ENCODE peak calls at places on chromosomes 1 and 21, in five cellular contexts. Y is HFF-Myc; T is upper lobe of right lung; K is CD8-positive, alpha-beta T cell; Z is A549. V is an unnamed sample.

GRCh38 chr1:57279909-57280666 is 143.8 kb downstream of the DAB1 start:
- DNase-seq in Y (no peak), T (no peak), K (no peak), Z (no peak), V (no peak)

GRCh38 chr1:24903955-24904730 is 25.9 kb downstream of the RUNX3 start:
- DNase-seq in Y (no peak), T (peak), K (peak), Z (no peak), V (no peak)

GRCh38 chr1:1629430-1630190 is 2.4 kb upstream of the MMP23B start:
- DNase-seq in Y (no peak), T (peak), K (peak), Z (no peak), V (no peak)

GRCh38 chr1:51249445-51249844 is 13.4 kb downstream of the RNF11 start:
- DNase-seq in Y (no peak), T (no peak), K (no peak), Z (no peak), V (no peak)

GRCh38 chr1:3460653-3461237 is 6.3 kb downstream of the ARHGEF16 start:
- DNase-seq in Y (no peak), T (no peak), K (no peak), Z (no peak), V (peak)

GRCh38 chr1:47215713-47216112 is 16.3 kb downstream of the TAL1 start:
- DNase-seq in Y (no peak), T (no peak), K (no peak), Z (no peak), V (no peak)

GRCh38 chr1:245822997-245823396 is 668.2 kb downstream of the KIF26B start:
- DNase-seq in Y (peak), T (no peak), K (no peak), Z (peak), V (peak)

GRCh38 chr1:223363856-223364684 is at the start of gene SUSD4:
- DNase-seq in Y (no peak), T (peak), K (peak), Z (peak), V (no peak)

GRCh38 chr1:167273027-167273800 is 52.5 kb downstream of the POU2F1 start:
- DNase-seq in Y (peak), T (no peak), K (no peak), Z (no peak), V (peak)

GRCh38 chr1:28313710-28314510 is 14.9 kb upstream of the MED18 start:
- DNase-seq in Y (no peak), T (peak), K (no peak), Z (peak), V (peak)

GRCh38 chr1:217274416-217274815 is 356.5 kb downstream of the GPATCH2 start:
- DNase-seq in Y (no peak), T (no peak), K (no peak), Z (no peak), V (no peak)

GRCh38 chr1:231757759-231758158 is 131.2 kb downstream of the DISC1 start:
- DNase-seq in Y (no peak), T (no peak), K (no peak), Z (no peak), V (no peak)

GRCh38 chr21:45465105-45465504 is 60.1 kb downstream of the COL18A1 start:
- DNase-seq in Y (no peak), T (peak), K (no peak), Z (no peak), V (no peak)

GRCh38 chr1:76723949-76724348 is 143.3 kb upstream of the ST6GALNAC5 start:
- DNase-seq in Y (no peak), T (no peak), K (no peak), Z (no peak), V (no peak)

GRCh38 chr1:55700359-55701130 is 485.4 kb upstream of the USP24 start:
- DNase-seq in Y (no peak), T (no peak), K (no peak), Z (no peak), V (no peak)

GRCh38 chr1:41917835-41918449 is 780 bp downstream of the HIVEP3 start:
- DNase-seq in Y (no peak), T (peak), K (peak), Z (no peak), V (peak)

GRCh38 chr1:206925116-206925736 is 3.5 kb upstream of the FCMR start:
- DNase-seq in Y (no peak), T (peak), K (peak), Z (no peak), V (no peak)

GRCh38 chr1:245704765-245705164 is 550.0 kb downstream of the KIF26B start:
- DNase-seq in Y (no peak), T (no peak), K (no peak), Z (no peak), V (no peak)

GRCh38 chr21:38219049-38219628 is 37.7 kb upstream of the KCNJ15 start:
- DNase-seq in Y (peak), T (peak), K (peak), Z (peak), V (peak)

GRCh38 chr21:42777757-42778344 is 101.5 kb downstream of the WDR4 start:
- DNase-seq in Y (no peak), T (no peak), K (no peak), Z (no peak), V (no peak)

GRCh38 chr1:186983327-186983726 is 154.6 kb downstream of the PLA2G4A start:
- DNase-seq in Y (no peak), T (no peak), K (no peak), Z (no peak), V (peak)

GRCh38 chr1:204124639-204125038 is 27.2 kb downstream of the ETNK2 start:
- DNase-seq in Y (no peak), T (no peak), K (no peak), Z (no peak), V (no peak)

GRCh38 chr1:26296340-26297056 is 9.9 kb downstream of the UBXN11 start:
- DNase-seq in Y (no peak), T (no peak), K (no peak), Z (no peak), V (no peak)

GRCh38 chr1:84550826-84551225 is 23.4 kb downstream of the CTBS start:
- DNase-seq in Y (no peak), T (no peak), K (no peak), Z (no peak), V (no peak)

GRCh38 chr1:184509105-184509504 is 122.3 kb downstream of the C1orf21 start:
- DNase-seq in Y (no peak), T (no peak), K (no peak), Z (no peak), V (no peak)

GRCh38 chr1:178238722-178239510 is 145.0 kb downstream of the RASAL2 start:
- DNase-seq in Y (peak), T (no peak), K (no peak), Z (peak), V (peak)

GRCh38 chr1:201317551-201317950 is 34.2 kb downstream of the PKP1 start:
- DNase-seq in Y (no peak), T (peak), K (no peak), Z (no peak), V (no peak)

GRCh38 chr1:17725084-17725718 is 29.9 kb upstream of the ACTL8 start:
- DNase-seq in Y (no peak), T (no peak), K (no peak), Z (no peak), V (no peak)

GRCh38 chr1:27672750-27673112 is 739 bp upstream of the IFI6 start:
- DNase-seq in Y (no peak), T (no peak), K (no peak), Z (no peak), V (peak)

GRCh38 chr1:198064181-198064580 is 92.6 kb upstream of the NEK7 start:
- DNase-seq in Y (no peak), T (no peak), K (no peak), Z (no peak), V (peak)

GRCh38 chr1:85202092-85202863 is 1.5 kb upstream of the SYDE2 start:
- DNase-seq in Y (no peak), T (no peak), K (no peak), Z (no peak), V (no peak)

DNA sequence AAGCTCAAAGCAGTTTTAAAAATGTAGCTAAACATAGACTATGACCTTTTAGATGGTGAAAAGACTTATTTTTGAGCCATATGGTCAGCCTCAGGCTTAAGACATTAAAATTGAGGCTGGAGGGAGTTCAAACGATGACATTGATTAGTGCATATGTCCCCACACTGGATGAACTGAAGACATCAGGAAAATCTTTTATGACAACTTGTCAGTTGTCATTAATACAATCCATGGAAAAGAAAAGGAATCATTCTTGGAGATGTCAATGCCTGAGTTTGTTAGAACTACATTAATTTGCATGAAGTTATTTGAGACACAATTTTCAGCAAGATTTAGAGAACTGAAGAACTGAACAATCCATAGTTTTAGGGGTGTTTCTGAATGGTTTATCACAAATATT is 349.9 kb downstream of the COL11A1 start:
- DNase-seq in Y (no peak), T (no peak), K (no peak), Z (no peak), V (no peak)
- TF ChIP-seq CTCF in Y (no peak), T (no peak), K (no peak), Z (no peak), V (no peak)

GRCh38 chr1:99681583-99681982 is 35.7 kb downstream of the PALMD start:
- DNase-seq in Y (no peak), T (no peak), K (no peak), Z (no peak), V (no peak)
- TF ChIP-seq CTCF in Y (no peak), T (no peak), K (no peak), Z (no peak), V (no peak)

DNA sequence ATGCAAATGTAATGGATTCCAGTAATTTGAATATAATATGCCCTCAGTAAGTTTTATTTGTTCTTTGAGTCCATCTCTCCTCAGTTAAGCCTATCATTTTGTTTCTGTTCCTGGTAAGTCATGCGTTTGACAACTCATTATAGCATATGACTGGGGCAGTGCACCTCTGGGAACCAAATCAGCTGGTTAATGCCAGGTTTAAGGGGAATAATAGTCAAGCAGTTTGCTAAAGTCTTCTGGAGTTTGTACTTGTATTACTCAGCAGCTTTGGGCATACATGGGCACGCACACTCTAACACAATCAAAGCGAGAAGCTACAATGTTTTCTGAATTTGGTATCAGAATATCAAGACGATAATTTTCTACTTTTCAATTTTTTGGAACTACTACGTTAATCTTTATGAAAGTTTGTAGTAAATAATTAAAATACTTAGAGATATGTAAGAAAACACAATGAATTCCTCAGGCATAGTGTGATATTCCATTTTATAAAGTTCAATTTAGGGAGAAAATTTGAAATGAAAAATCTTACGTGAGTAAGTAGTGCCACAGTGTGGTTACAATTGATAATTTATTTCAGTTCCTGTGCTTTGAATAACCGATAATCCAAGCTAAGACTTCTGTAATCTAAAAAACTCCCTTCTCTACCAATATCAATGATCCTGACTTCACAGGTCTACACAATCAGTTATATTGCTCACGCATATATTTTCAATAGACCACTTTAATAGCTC is 43.8 kb upstream of the KCTD3 start:
- DNase-seq in Y (no peak), T (no peak), K (no peak), Z (no peak), V (peak)
- TF ChIP-seq CTCF in Y (no peak), T (peak), K (no peak), Z (peak), V (peak)

GRCh38 chr1:212670301-212670700 is 29.3 kb downstream of the BATF3 start:
- DNase-seq in Y (no peak), T (no peak), K (no peak), Z (no peak), V (no peak)

GRCh38 chr1:212667223-212668139 is 32.2 kb downstream of the BATF3 start:
- DNase-seq in Y (peak), T (no peak), K (no peak), Z (peak), V (peak)

GRCh38 chr1:212669600-212669999 is 30.0 kb downstream of the BATF3 start:
- DNase-seq in Y (no peak), T (no peak), K (no peak), Z (no peak), V (no peak)

GRCh38 chr1:212668477-212668876 is 31.2 kb downstream of the BATF3 start:
- DNase-seq in Y (no peak), T (no peak), K (no peak), Z (no peak), V (no peak)

GRCh38 chr1:212669102-212669501 is 30.5 kb downstream of the BATF3 start:
- DNase-seq in Y (no peak), T (no peak), K (no peak), Z (peak), V (peak)
- TF ChIP-seq CTCF in Y (no peak), T (peak), K (no peak), Z (peak), V (peak)

GRCh38 chr21:33374080-33374873 is 28.9 kb upstream of the IFNGR2 start:
- DNase-seq in Y (peak), T (peak), K (peak), Z (peak), V (peak)
- TF ChIP-seq CTCF in Y (peak), T (peak), K (peak), Z (peak), V (peak)

DNA sequence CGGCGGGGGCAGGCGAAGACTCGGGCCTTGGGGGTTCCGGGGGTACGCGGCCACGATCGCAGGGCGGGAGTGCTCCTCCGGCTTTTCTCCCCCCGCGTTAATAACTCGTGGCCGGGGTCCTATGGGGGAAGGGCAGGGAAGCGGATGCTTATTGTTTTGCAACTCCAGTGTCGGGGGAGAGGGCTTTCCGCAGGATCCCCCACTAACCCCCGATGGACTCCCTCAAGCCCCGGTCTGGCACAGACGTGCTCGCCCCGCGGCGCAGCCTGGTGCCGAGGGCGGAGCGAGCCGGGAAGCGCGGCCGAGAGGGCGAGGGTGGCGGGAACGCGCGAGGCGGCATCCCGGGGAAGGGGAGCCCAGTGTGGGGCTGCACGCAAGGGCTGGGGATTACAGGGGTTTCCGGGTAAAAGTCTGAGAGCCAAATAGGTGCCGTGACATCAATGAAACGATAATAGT is 717 bp downstream of the UCK2 start:
- DNase-seq in Y (no peak), T (peak), K (peak), Z (peak), V (peak)
- TF ChIP-seq CTCF in Y (no peak), T (no peak), K (no peak), Z (no peak), V (no peak)

DNA sequence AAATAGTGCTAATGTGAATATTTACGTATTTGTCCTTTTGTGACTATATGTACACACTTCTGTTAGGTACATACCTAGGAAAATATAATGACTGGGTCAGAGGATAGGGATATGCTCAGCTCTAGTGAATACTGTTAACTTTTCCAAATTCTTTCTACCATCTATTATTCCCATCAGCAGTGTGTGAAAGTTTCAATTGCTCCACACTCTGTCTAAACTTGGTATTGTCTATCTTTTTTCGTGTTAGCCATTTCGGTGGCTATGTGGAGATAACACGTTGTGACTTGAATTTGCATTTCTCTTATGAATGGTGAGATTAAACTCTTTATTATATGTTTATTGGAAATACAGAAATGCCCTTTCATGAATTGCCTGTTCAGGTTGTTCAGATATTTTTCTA is 22.7 kb upstream of the LELP1 start:
- DNase-seq in Y (no peak), T (no peak), K (no peak), Z (no peak), V (no peak)
- TF ChIP-seq CTCF in Y (no peak), T (no peak), K (no peak), Z (no peak), V (no peak)

GRCh38 chr21:36518883-36519492 is 39.1 kb upstream of the CLDN14 start:
- DNase-seq in Y (no peak), T (no peak), K (no peak), Z (no peak), V (no peak)

GRCh38 chr21:36516271-36516670 is 36.3 kb upstream of the CLDN14 start:
- DNase-seq in Y (no peak), T (no peak), K (no peak), Z (no peak), V (no peak)

GRCh38 chr21:36512971-36513370 is 33.0 kb upstream of the CLDN14 start:
- DNase-seq in Y (no peak), T (no peak), K (no peak), Z (no peak), V (no peak)

GRCh38 chr21:36513430-36513829 is 33.5 kb upstream of the CLDN14 start:
- DNase-seq in Y (no peak), T (no peak), K (no peak), Z (no peak), V (no peak)

DNA sequence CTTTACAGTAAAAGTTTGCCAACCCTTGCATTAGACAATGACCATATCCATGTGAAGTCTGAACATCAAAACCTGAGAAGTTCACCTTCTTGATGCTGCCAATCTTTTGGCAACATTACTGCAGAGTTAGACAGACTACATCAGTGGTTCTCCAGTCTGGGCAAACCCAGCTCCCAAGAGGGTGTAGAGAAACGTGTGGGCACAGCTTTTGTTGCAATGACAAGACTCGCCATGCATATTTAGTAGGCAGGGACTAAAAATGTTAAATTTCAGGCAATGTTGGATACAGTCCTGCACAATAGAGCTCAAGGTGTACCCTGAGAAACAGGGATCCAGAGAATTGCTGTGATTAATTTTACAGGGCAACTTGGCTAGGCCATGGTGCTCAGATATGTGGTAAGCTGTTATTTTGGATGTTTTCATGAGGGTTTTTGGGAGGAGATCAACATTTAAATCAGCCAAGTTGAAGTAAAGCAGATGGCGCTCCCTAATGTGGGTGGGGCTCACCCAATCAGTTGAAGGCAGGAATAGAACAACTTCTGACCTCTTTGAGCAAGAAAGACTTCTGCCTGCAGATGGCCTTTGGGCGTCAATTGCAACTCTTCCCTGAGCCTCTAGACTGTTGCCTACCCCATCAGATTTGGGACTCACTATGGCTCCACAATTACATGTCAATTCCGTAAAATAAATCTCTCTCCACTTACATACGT is 37.6 kb upstream of the CLDN14 start:
- DNase-seq in Y (no peak), T (no peak), K (no peak), Z (no peak), V (no peak)
- TF ChIP-seq CTCF in Y (no peak), T (no peak), K (no peak), Z (no peak), V (no peak)

GRCh38 chr1:82686774-82687173 is 886.0 kb downstream of the ADGRL2 start:
- DNase-seq in Y (no peak), T (no peak), K (no peak), Z (no peak), V (no peak)
- TF ChIP-seq CTCF in Y (no peak), T (no peak), K (no peak), Z (no peak), V (no peak)